ENCODE peak calls at places on chromosomes 16 and 17, in six cellular contexts. T is AG09319, W is ovary, A is B cell, D is prostate gland, S is astrocyte of the spinal cord. I is an unnamed sample.

GRCh38 chr16:78628526-78628925 is 529.1 kb downstream of the WWOX start:
- DNase-seq in T (no peak), W (no peak), D (no peak), A (no peak), S (peak; percentile 25), I (no peak)

GRCh38 chr17:81494984-81495383 is 17.6 kb downstream of the ACTG1 start:
- DNase-seq in T (no peak), A (no peak), D (no peak), W (no peak), S (no peak), I (no peak)

GRCh38 chr16:67562526-67562917 is at the start of gene CTCF:
- DNase-seq in S (peak; percentile 83), T (peak; percentile 68), A (peak; percentile 95), D (peak; percentile 87), W (peak; percentile 90), I (peak; percentile 83)

GRCh38 chr16:48014349-48015135 is 141.3 kb downstream of the ABCC12 start:
- DNase-seq in T (no peak), W (no peak), D (no peak), S (peak; percentile 72), A (no peak), I (peak; percentile 4)

GRCh38 chr16:5062790-5063765 is 2.7 kb downstream of the C16orf89 start:
- DNase-seq in S (no peak), W (no peak), A (no peak), T (no peak), D (no peak), I (no peak)

GRCh38 chr16:1707193-1707790 is 1.3 kb downstream of the MAPK8IP3 start:
- DNase-seq in S (peak; percentile 52), T (no peak), A (no peak), W (no peak), D (no peak), I (peak; percentile 37)

GRCh38 chr17:72539981-72540897 is 419.4 kb downstream of the SOX9 start:
- DNase-seq in D (peak; percentile 48), W (peak; percentile 84), A (peak; percentile 49), S (peak; percentile 72), T (peak; percentile 40), I (peak; percentile 67)

GRCh38 chr17:12342609-12343248 is 322.1 kb downstream of the MAP2K4 start:
- DNase-seq in S (no peak), T (no peak), D (no peak), A (no peak), W (peak; percentile 37), I (peak; percentile 3)

GRCh38 chr16:67842509-67843342 is 606 bp downstream of the THAP11 start:
- DNase-seq in S (peak; percentile 58), W (peak; percentile 64), D (peak; percentile 26), A (peak; percentile 77), T (no peak), I (peak; percentile 56)

GRCh38 chr16:85863384-85863774 is 35.6 kb upstream of the IRF8 start:
- DNase-seq in S (no peak), W (no peak), A (no peak), T (no peak), D (no peak), I (peak; percentile 22)

GRCh38 chr17:17784599-17785264 is 52.1 kb downstream of the SREBF1 start:
- DNase-seq in A (peak; percentile 41), D (no peak), T (no peak), W (peak; percentile 41), S (no peak), I (no peak)

GRCh38 chr17:50550661-50551432 is 3.9 kb downstream of the SPATA20 start:
- DNase-seq in S (peak; percentile 81), W (peak; percentile 89), T (peak; percentile 79), D (peak; percentile 72), A (no peak), I (peak; percentile 93)

GRCh38 chr17:45143767-45144198 is 4.5 kb upstream of the HEXIM1 start:
- DNase-seq in T (no peak), W (peak; percentile 94), S (peak; percentile 80), D (peak; percentile 89), A (peak; percentile 74), I (peak; percentile 88)

GRCh38 chr16:53356478-53357207 is 77.6 kb upstream of the RBL2 start:
- DNase-seq in A (no peak), W (no peak), D (no peak), S (no peak), T (no peak), I (no peak)

GRCh38 chr16:68399456-68399855 is 48.9 kb downstream of the SMPD3 start:
- DNase-seq in S (peak; percentile 25), D (no peak), T (no peak), W (no peak), A (no peak), I (no peak)

GRCh38 chr17:6704472-6705052 is 8.6 kb downstream of the SLC13A5 start:
- DNase-seq in S (no peak), W (no peak), D (no peak), A (no peak), T (no peak), I (no peak)
- TF ChIP-seq CTCF in S (no peak), W (no peak), D (no peak), A (no peak), T (no peak), I (no peak)

DNA sequence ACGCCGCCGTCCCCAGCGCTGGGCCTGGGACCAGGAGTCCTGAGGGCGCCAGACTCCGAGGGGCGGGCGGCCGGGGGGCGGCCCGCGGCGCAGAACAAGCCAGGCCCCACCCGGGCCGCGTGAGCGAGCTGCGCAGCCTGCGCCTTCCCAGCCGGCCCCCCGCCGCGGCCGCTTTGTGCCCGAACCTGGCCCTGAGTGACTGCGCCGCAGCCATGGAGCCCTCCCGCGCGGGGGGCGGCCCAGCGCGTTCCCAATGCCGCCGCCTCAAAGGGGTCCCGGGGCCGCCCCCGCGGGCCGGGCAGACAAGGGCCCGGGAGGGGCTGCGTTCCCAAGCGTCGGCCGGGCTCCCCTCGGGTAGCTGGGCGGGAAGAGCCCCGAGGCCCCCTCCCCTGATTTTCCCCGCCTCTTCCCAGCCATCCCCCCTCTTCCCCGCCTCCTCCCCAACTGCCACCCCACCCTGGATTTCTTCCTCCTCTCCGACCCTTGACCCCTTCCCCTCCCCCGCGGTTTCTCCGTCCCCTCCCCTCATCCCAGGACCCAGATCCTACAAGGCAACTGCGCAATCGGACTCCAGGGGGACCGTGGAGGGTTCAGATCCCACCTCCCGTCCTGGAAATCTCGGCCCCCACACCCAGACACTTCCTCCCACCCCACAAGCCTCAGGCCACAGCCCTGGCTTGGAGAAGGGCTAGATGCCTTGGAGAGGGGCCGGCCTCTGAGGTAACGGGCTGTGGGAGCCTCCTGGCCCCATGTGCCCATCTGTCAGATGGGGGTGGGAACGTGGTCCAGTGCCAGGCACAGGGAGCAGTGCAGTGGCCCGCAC is 17.1 kb downstream of the ZNF423 start:
- DNase-seq in A (no peak), S (no peak), D (no peak), T (no peak), W (peak; percentile 65), I (no peak)
- TF ChIP-seq CTCF in A (no peak), S (no peak), D (no peak), T (no peak), W (no peak), I (no peak)

GRCh38 chr17:74643826-74644225 is 20.3 kb upstream of the CD300E start:
- DNase-seq in W (no peak), T (no peak), S (no peak), D (no peak), A (no peak), I (no peak)

GRCh38 chr17:74645010-74645409 is 21.5 kb upstream of the CD300E start:
- DNase-seq in T (no peak), A (no peak), D (no peak), W (no peak), S (no peak), I (no peak)

GRCh38 chr17:74647871-74648672 is 24.5 kb upstream of the CD300E start:
- DNase-seq in T (no peak), D (no peak), S (no peak), W (no peak), A (no peak), I (no peak)

GRCh38 chr17:74644419-74644818 is 20.9 kb upstream of the CD300E start:
- DNase-seq in W (no peak), T (no peak), S (no peak), D (no peak), A (no peak), I (no peak)

GRCh38 chr17:74646231-74646630 is 22.7 kb upstream of the CD300E start:
- DNase-seq in T (no peak), D (no peak), W (no peak), S (no peak), A (peak; percentile 45), I (peak; percentile 10)
- TF ChIP-seq CTCF in T (no peak), D (no peak), W (no peak), S (no peak), A (peak; percentile 56), I (peak; percentile 28)

DNA sequence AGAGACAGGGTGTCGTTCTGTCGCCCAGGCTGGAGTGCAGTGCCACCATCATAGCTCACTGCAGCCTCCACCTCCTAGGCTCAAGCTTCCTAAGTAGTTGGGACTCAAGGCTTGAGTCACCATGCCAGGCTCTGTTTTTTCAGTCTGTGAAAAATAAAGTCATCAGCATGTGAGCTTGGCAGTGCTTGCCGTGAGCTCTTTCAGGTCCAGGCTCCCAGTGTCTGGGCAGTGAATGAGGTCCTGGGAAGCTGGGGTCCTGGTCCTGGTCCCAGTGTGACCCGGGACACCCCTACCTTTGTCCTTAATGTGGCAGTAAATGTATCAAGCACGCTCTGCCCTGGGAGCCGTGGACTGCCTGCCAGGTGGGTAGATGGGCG is 22.9 kb upstream of the RPL13 start:
- DNase-seq in T (no peak), S (peak; percentile 35), A (no peak), D (no peak), W (no peak), I (no peak)
- TF ChIP-seq CTCF in T (no peak), S (no peak), A (no peak), D (no peak), W (no peak), I (no peak)

DNA sequence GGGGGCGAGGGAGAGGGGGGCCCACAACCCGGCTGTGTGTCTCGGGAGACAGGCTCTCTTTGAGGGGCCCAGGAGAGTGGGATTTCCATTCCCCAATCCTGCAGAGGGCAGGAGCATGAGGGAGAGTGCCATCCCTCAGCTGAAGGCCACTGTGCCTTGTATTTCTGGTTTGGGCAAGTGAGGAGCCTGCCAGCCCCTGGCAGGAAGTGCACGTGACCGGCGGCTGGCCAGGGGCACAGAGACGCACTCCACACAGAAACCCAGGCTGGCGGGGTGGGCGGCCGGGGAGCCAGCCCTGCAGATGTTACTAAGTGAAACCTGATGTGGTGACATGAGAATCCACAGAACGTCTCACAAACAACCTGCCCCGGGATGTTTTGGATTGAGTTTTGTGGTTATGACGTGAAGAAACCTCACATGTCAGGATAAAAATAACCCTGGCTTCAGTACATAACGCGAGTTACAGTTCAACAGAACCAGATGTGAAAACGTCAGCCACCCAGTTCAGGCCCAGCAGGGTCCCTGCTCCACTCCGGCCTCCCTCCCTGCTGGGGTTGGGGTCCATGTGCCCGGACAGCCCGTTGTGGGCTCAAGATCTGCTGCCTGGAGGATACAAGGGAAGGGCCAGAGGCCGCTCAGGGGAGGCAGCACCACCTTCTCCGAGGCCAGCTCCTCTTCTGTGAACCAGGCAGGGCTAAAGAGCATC is 51.7 kb upstream of the MTSS2 start:
- DNase-seq in A (peak; percentile 24), T (peak; percentile 96), S (peak; percentile 94), W (peak; percentile 69), D (peak; percentile 88), I (peak; percentile 73)
- TF ChIP-seq CTCF in A (no peak), T (no peak), S (no peak), W (no peak), D (no peak), I (no peak)

GRCh38 chr16:11241480-11242204 is 14.4 kb downstream of the SOCS1 start:
- DNase-seq in D (no peak), S (no peak), W (no peak), T (no peak), A (no peak), I (no peak)
- TF ChIP-seq CTCF in D (no peak), S (no peak), W (no peak), T (no peak), A (no peak), I (no peak)

I was measured in fibroblast of pulmonary artery.